ENCODE peak calls at places on chromosomes 13 and 19, in six cellular contexts. One of them, this sample, is unnamed.

GRCh38 chr13:93900735-93901134 is 578.7 kb downstream of the DCT start:
- DNase-seq in H54: no peak
- DNase-seq in breast epithelium: no peak
- DNase-seq in GM12891: no peak
- DNase-seq in HCT116: no peak
- DNase-seq in tibial nerve: no peak
- DNase-seq in this sample: no peak

GRCh38 chr13:80835902-80836301 is 495.0 kb upstream of the SPRY2 start:
- DNase-seq in H54: no peak
- DNase-seq in HCT116: no peak
- DNase-seq in tibial nerve: no peak
- DNase-seq in breast epithelium: no peak
- DNase-seq in GM12891: no peak
- DNase-seq in this sample: no peak

GRCh38 chr13:114143806-114144605 is 11.6 kb upstream of the RASA3 start:
- DNase-seq in GM12891: peak; percentile 75
- DNase-seq in HCT116: peak; percentile 63
- DNase-seq in tibial nerve: no peak
- DNase-seq in breast epithelium: peak; percentile 47
- DNase-seq in H54: no peak
- DNase-seq in this sample: no peak

GRCh38 chr19:52689804-52690394 is 44.9 kb downstream of the ZNF611 start:
- DNase-seq in HCT116: no peak
- DNase-seq in breast epithelium: peak; percentile 60
- DNase-seq in GM12891: no peak
- DNase-seq in tibial nerve: peak; percentile 29
- DNase-seq in H54: no peak
- DNase-seq in this sample: peak; percentile 62

GRCh38 chr19:37513397-37513796 is 6.7 kb downstream of the ZNF793 start:
- DNase-seq in tibial nerve: no peak
- DNase-seq in GM12891: no peak
- DNase-seq in HCT116: no peak
- DNase-seq in breast epithelium: no peak
- DNase-seq in H54: no peak
- DNase-seq in this sample: no peak

GRCh38 chr13:113764793-113765190 is 5.8 kb downstream of the TMEM255B start:
- DNase-seq in tibial nerve: no peak
- DNase-seq in HCT116: no peak
- DNase-seq in GM12891: no peak
- DNase-seq in H54: no peak
- DNase-seq in breast epithelium: peak; percentile 25
- DNase-seq in this sample: no peak

GRCh38 chr19:34171539-34171876 is 796 bp upstream of the LSM14A start:
- DNase-seq in breast epithelium: no peak
- DNase-seq in tibial nerve: no peak
- DNase-seq in H54: peak; percentile 77
- DNase-seq in GM12891: peak; percentile 29
- DNase-seq in HCT116: no peak
- DNase-seq in this sample: no peak

GRCh38 chr13:38684714-38685113 is 2.2 kb upstream of the FREM2 start:
- DNase-seq in breast epithelium: no peak
- DNase-seq in H54: no peak
- DNase-seq in GM12891: no peak
- DNase-seq in tibial nerve: no peak
- DNase-seq in HCT116: no peak
- DNase-seq in this sample: no peak

GRCh38 chr13:87259479-87260083 is 411.6 kb upstream of the SLITRK5 start:
- DNase-seq in tibial nerve: no peak
- DNase-seq in H54: peak; percentile 5
- DNase-seq in breast epithelium: no peak
- DNase-seq in HCT116: peak; percentile 13
- DNase-seq in GM12891: no peak
- DNase-seq in this sample: peak; percentile 4

GRCh38 chr19:2032296-2032941 is 16.9 kb upstream of the BTBD2 start:
- DNase-seq in HCT116: peak; percentile 84
- DNase-seq in tibial nerve: peak; percentile 95
- DNase-seq in breast epithelium: peak; percentile 99
- DNase-seq in H54: peak; percentile 86
- DNase-seq in GM12891: no peak
- DNase-seq in this sample: no peak
- TF ChIP-seq POLR2A in HCT116: no peak
- TF ChIP-seq POLR2A in tibial nerve: peak; percentile 86
- TF ChIP-seq POLR2A in breast epithelium: no peak
- TF ChIP-seq POLR2A in H54: no peak
- TF ChIP-seq POLR2A in GM12891: no peak
- TF ChIP-seq POLR2A in this sample: no peak

DNA sequence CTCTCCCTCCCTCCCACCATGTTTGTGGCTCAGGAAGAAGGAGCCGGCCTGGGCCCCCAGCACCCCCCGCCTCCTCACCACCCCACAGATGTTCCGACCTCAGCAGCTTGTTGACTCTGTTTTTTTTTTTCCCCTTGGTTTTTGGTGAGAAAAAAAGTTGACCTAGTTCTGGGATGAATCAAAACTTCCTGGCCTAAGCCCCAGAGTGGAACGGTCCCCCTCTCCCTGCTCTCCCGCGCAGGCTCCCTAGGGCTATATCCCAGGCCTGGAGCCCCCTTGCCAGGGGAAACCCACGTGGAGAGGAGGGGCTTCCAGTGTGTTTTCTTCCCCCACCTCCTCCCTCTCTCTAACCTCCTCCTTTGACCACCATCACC is 4.0 kb downstream of the COL5A3 start:
- DNase-seq in breast epithelium: no peak
- DNase-seq in H54: no peak
- DNase-seq in GM12891: no peak
- DNase-seq in HCT116: no peak
- DNase-seq in tibial nerve: peak; percentile 31
- DNase-seq in this sample: no peak
- TF ChIP-seq POLR2A in breast epithelium: no peak
- TF ChIP-seq POLR2A in H54: no peak
- TF ChIP-seq POLR2A in GM12891: no peak
- TF ChIP-seq POLR2A in HCT116: no peak
- TF ChIP-seq POLR2A in tibial nerve: no peak
- TF ChIP-seq POLR2A in this sample: no peak

DNA sequence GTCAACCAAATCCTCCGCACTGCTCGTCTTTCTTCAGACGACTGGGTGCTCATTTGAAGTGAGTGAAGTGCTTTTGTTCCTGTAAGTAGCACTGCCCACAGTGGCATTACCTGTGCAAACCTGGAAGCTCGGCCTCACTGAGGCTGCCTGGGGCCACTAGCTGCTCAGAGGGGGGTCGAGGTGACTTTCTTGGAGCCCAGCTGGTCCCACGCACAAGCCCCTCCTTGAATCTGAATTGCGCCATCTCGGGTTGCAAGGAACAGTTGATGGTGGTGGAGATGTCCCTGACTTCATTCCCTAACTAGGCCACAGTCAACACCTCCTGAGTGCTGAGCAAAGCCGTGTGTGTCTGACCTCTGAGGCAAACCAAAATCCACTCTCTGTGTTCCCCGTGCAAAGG is 79.3 kb upstream of the GPR183 start:
- DNase-seq in GM12891: no peak
- DNase-seq in HCT116: no peak
- DNase-seq in tibial nerve: no peak
- DNase-seq in H54: no peak
- DNase-seq in breast epithelium: no peak
- DNase-seq in this sample: no peak
- TF ChIP-seq POLR2A in GM12891: no peak
- TF ChIP-seq POLR2A in HCT116: no peak
- TF ChIP-seq POLR2A in tibial nerve: no peak
- TF ChIP-seq POLR2A in H54: no peak
- TF ChIP-seq POLR2A in breast epithelium: no peak
- TF ChIP-seq POLR2A in this sample: no peak

DNA sequence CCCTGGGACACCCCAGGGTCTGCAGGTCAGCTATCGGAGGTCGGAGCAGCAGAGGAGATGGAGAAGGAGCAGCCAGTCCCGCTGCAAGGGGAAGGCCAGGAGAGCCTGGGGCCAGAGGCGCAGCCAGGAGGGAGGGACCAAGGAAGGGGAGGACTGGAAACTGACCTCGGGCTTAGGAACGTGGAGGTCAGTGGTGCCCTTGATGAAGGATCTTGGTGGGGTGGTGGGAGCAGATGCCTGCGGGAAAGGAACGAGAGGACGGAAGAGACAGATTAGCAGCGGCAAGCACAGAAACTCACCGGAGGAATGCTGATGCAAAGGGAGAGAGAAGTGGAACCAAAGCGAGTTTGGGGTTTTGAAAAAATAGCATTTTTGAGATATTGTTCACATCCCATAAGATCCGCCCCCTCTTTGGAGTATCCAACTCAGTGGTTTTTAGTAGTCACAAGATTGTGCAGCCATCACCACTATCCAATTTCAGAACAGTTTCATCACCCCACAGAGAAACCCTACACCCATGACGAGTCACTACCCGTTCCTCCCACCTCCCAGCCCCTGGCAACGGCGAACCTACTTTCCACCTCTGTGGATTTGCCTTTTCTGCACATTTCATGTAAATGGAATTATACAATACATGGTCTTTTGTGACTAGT is 22.1 kb downstream of the PLEKHF1 start:
- DNase-seq in breast epithelium: no peak
- DNase-seq in GM12891: no peak
- DNase-seq in HCT116: no peak
- DNase-seq in H54: peak; percentile 56
- DNase-seq in tibial nerve: peak; percentile 67
- DNase-seq in this sample: peak; percentile 73
- TF ChIP-seq POLR2A in breast epithelium: no peak
- TF ChIP-seq POLR2A in GM12891: no peak
- TF ChIP-seq POLR2A in HCT116: no peak
- TF ChIP-seq POLR2A in H54: no peak
- TF ChIP-seq POLR2A in tibial nerve: no peak
- TF ChIP-seq POLR2A in this sample: no peak

DNA sequence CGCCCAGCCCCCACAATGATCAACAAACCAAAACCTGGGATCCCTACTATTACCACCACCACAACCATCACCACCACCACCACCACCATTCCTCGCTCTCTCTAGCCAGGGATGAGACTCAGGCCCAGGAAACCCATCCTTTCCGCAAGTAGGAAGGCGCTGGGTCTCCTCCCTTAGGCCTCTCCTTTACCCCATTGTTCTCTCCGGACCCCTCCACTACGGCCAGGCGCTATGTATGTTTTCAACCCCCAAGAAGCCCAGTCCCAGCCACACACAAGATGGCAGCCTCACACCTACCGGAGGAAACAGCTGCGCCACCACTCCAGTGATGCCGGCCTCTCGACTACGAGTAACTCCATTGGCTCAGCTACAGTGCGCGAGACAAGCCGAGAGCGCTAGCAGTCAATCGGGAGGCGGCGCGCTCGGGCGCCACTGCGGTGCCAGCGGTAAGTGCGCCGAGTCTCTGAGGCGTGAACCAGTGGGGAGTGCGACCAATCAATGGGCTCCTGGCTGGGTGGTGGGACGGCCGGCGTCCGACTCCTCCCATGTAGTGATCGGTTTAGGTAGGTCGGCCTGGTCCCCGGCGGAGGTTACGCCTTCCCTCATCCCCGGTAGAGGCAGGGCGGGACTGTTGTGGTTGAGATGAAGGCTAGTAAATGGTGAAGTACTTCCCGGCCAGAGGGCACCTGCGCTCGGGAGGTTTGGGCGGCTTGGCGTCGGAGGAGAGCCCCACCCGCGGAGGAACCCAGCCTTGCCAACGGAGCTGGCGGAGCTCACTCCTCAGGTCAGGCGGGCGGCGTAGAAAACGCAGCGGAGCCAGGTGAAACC is at the start of the genes CAB39L and SETDB2:
- DNase-seq in tibial nerve: peak; percentile 97
- DNase-seq in H54: peak; percentile 63
- DNase-seq in HCT116: peak; percentile 97
- DNase-seq in breast epithelium: peak; percentile 99
- DNase-seq in GM12891: peak; percentile 82
- DNase-seq in this sample: peak; percentile 99
- TF ChIP-seq POLR2A in tibial nerve: peak; percentile 95
- TF ChIP-seq POLR2A in H54: peak; percentile 60
- TF ChIP-seq POLR2A in HCT116: no peak
- TF ChIP-seq POLR2A in breast epithelium: peak; percentile 39
- TF ChIP-seq POLR2A in GM12891: peak; percentile 60
- TF ChIP-seq POLR2A in this sample: peak; percentile 91

GRCh38 chr19:11091343-11092153 is 2.3 kb downstream of the LDLR start:
- DNase-seq in GM12891: no peak
- DNase-seq in HCT116: peak; percentile 83
- DNase-seq in breast epithelium: peak; percentile 77
- DNase-seq in tibial nerve: no peak
- DNase-seq in H54: peak; percentile 49
- DNase-seq in this sample: peak; percentile 76
- TF ChIP-seq POLR2A in GM12891: no peak
- TF ChIP-seq POLR2A in HCT116: no peak
- TF ChIP-seq POLR2A in breast epithelium: no peak
- TF ChIP-seq POLR2A in tibial nerve: no peak
- TF ChIP-seq POLR2A in H54: no peak
- TF ChIP-seq POLR2A in this sample: no peak

GRCh38 chr19:58305065-58305931 is at the start of gene ERVK3-1:
- DNase-seq in HCT116: peak; percentile 91
- DNase-seq in H54: peak; percentile 98
- DNase-seq in tibial nerve: peak; percentile 87
- DNase-seq in GM12891: peak; percentile 95
- DNase-seq in breast epithelium: peak; percentile 93
- DNase-seq in this sample: peak; percentile 98
- TF ChIP-seq POLR2A in HCT116: peak; percentile 78
- TF ChIP-seq POLR2A in H54: peak; percentile 99
- TF ChIP-seq POLR2A in tibial nerve: peak; percentile 85
- TF ChIP-seq POLR2A in GM12891: peak; percentile 98
- TF ChIP-seq POLR2A in breast epithelium: peak; percentile 76
- TF ChIP-seq POLR2A in this sample: peak; percentile 96

This sample was measured in erythroblast.